ENCODE peak calls at places on chromosome X, in ten cellular contexts. J, O, V, S, E, W, A, P, Q and H are unnamed samples.

GRCh38 chrX:10177004-10177396 is 20.2 kb downstream of the CLCN4 start:
- DNase-seq in J (no peak), O (no peak), V (no peak), S (no peak), E (no peak), W (no peak), A (no peak), P (no peak), Q (no peak), H (no peak)

GRCh38 chrX:6244666-6245065 is 16.0 kb upstream of the NLGN4X start:
- DNase-seq in J (no peak), O (no peak), V (no peak), S (no peak), E (no peak), W (no peak), A (no peak), P (no peak), Q (no peak), H (no peak)

GRCh38 chrX:116204947-116205346 is 34.4 kb downstream of the AGTR2 start:
- DNase-seq in J (peak), O (peak), V (no peak), S (no peak), E (no peak), W (no peak), A (no peak), P (peak), Q (peak), H (no peak)

GRCh38 chrX:48558270-48558669 is 16.0 kb upstream of the RBM3 start:
- DNase-seq in J (peak), O (peak), V (no peak), S (no peak), E (no peak), W (no peak), A (no peak), P (no peak), Q (no peak), H (no peak)

GRCh38 chrX:13646154-13646549 is 6.8 kb upstream of the TCEANC start:
- DNase-seq in J (peak), O (peak), V (no peak), S (no peak), E (peak), W (peak), A (no peak), P (peak), Q (peak), H (no peak)

GRCh38 chrX:154459843-154460242 is 1.8 kb downstream of the PLXNA3 start:
- DNase-seq in J (no peak), O (no peak), V (no peak), S (no peak), E (no peak), W (peak), A (no peak), P (no peak), Q (no peak), H (no peak)

GRCh38 chrX:40279762-40280161 is 182.0 kb upstream of the BCOR start:
- DNase-seq in J (no peak), O (no peak), V (no peak), S (no peak), E (no peak), W (no peak), A (no peak), P (no peak), Q (no peak), H (no peak)

GRCh38 chrX:102610905-102611304 is 11.6 kb downstream of the ARMCX5 start:
- DNase-seq in J (no peak), O (no peak), V (no peak), S (no peak), E (no peak), W (no peak), A (no peak), P (no peak), Q (no peak), H (no peak)

GRCh38 chrX:131724292-131724691 is 180.4 kb downstream of the OR13H1 start:
- DNase-seq in J (no peak), O (no peak), V (no peak), S (no peak), E (no peak), W (no peak), A (no peak), P (no peak), Q (no peak), H (no peak)

GRCh38 chrX:130555341-130555740 is 153.6 kb downstream of the RBMX2 start:
- DNase-seq in J (no peak), O (no peak), V (no peak), S (no peak), E (peak), W (no peak), A (no peak), P (no peak), Q (no peak), H (no peak)

GRCh38 chrX:15497865-15498264 is 2.7 kb upstream of the BMX start:
- DNase-seq in J (peak), O (peak), V (no peak), S (no peak), E (no peak), W (peak), A (peak), P (peak), Q (peak), H (no peak)

GRCh38 chrX:134661295-134661694 is 3.0 kb upstream of the PLAC1 start:
- DNase-seq in J (no peak), O (no peak), V (no peak), S (no peak), E (no peak), W (no peak), A (no peak), P (no peak), Q (no peak), H (no peak)

GRCh38 chrX:11478036-11478435 is 184.8 kb downstream of the AMELX start:
- DNase-seq in J (no peak), O (peak), V (no peak), S (no peak), E (no peak), W (no peak), A (no peak), P (no peak), Q (no peak), H (no peak)

GRCh38 chrX:68695206-68695845 is 47.9 kb downstream of the STARD8 start:
- DNase-seq in J (no peak), O (no peak), V (no peak), S (no peak), E (no peak), W (no peak), A (no peak), P (no peak), Q (no peak), H (no peak)

GRCh38 chrX:34332336-34332735 is 200.2 kb upstream of the FAM47A start:
- DNase-seq in J (no peak), O (peak), V (no peak), S (no peak), E (no peak), W (no peak), A (no peak), P (no peak), Q (no peak), H (no peak)

GRCh38 chrX:24099394-24099793 is 44.6 kb downstream of the EIF2S3 start:
- DNase-seq in J (no peak), O (no peak), V (no peak), S (no peak), E (no peak), W (no peak), A (no peak), P (no peak), Q (no peak), H (no peak)

GRCh38 chrX:16727637-16728036 is 8.2 kb downstream of the SYAP1 start:
- DNase-seq in J (no peak), O (no peak), V (no peak), S (no peak), E (no peak), W (no peak), A (no peak), P (no peak), Q (no peak), H (no peak)

GRCh38 chrX:16999275-16999674 is 52.8 kb downstream of the REPS2 start:
- DNase-seq in J (no peak), O (no peak), V (no peak), S (peak), E (no peak), W (no peak), A (no peak), P (no peak), Q (no peak), H (no peak)

GRCh38 chrX:13761606-13762005 is 27.1 kb downstream of the OFD1 start:
- DNase-seq in J (no peak), O (peak), V (no peak), S (no peak), E (no peak), W (no peak), A (no peak), P (no peak), Q (peak), H (no peak)

GRCh38 chrX:111376897-111377601 is 34.9 kb downstream of the DCX start:
- DNase-seq in J (no peak), O (no peak), V (no peak), S (no peak), E (no peak), W (no peak), A (no peak), P (no peak), Q (no peak), H (no peak)

GRCh38 chrX:37818031-37818430 is 29.3 kb downstream of the DYNLT3 start:
- DNase-seq in J (no peak), O (no peak), V (no peak), S (no peak), E (no peak), W (no peak), A (no peak), P (no peak), Q (peak), H (no peak)

GRCh38 chrX:40092808-40093435 is 4.8 kb downstream of the BCOR start:
- DNase-seq in J (no peak), O (no peak), V (no peak), S (no peak), E (no peak), W (no peak), A (no peak), P (no peak), Q (no peak), H (no peak)

GRCh38 chrX:43644124-43644701 is 11.9 kb upstream of the MAOA start:
- DNase-seq in J (peak), O (peak), V (no peak), S (no peak), E (no peak), W (no peak), A (no peak), P (no peak), Q (no peak), H (peak)

GRCh38 chrX:11678174-11678573 is 12.5 kb upstream of the ARHGAP6 start:
- DNase-seq in J (no peak), O (no peak), V (no peak), S (no peak), E (no peak), W (no peak), A (no peak), P (no peak), Q (no peak), H (no peak)

GRCh38 chrX:48854898-48855297 is 19.5 kb upstream of the PCSK1N start:
- DNase-seq in J (peak), O (peak), V (no peak), S (no peak), E (no peak), W (no peak), A (no peak), P (peak), Q (peak), H (no peak)

GRCh38 chrX:126982158-126982557 is 162.6 kb downstream of the PRR32 start:
- DNase-seq in J (no peak), O (no peak), V (no peak), S (no peak), E (no peak), W (no peak), A (no peak), P (no peak), Q (no peak), H (no peak)

GRCh38 chrX:154539077-154539476 is 7.6 kb downstream of the G6PD start:
- DNase-seq in J (no peak), O (no peak), V (no peak), S (no peak), E (no peak), W (no peak), A (no peak), P (no peak), Q (no peak), H (no peak)

GRCh38 chrX:53939127-53939526 is 105.1 kb downstream of the PHF8 start:
- DNase-seq in J (no peak), O (no peak), V (no peak), S (no peak), E (no peak), W (no peak), A (no peak), P (no peak), Q (no peak), H (no peak)

GRCh38 chrX:49309401-49309981 is 6.0 kb downstream of the GAGE10 start:
- DNase-seq in J (peak), O (peak), V (no peak), S (no peak), E (no peak), W (no peak), A (no peak), P (no peak), Q (no peak), H (no peak)

GRCh38 chrX:47158131-47158530 is 13.1 kb downstream of the RBM10 start:
- DNase-seq in J (no peak), O (no peak), V (no peak), S (no peak), E (no peak), W (no peak), A (no peak), P (no peak), Q (no peak), H (no peak)

GRCh38 chrX:68183612-68184214 is 249.6 kb downstream of the OPHN1 start:
- DNase-seq in J (peak), O (peak), V (no peak), S (no peak), E (no peak), W (no peak), A (no peak), P (peak), Q (no peak), H (no peak)

GRCh38 chrX:53594354-53594753 is 92.2 kb downstream of the HUWE1 start:
- DNase-seq in J (peak), O (peak), V (no peak), S (no peak), E (no peak), W (no peak), A (no peak), P (peak), Q (no peak), H (no peak)

GRCh38 chrX:2559124-2559523 is 58.3 kb upstream of the DHRSX start:
- DNase-seq in J (no peak), O (no peak), V (no peak), S (no peak), E (no peak), W (no peak), A (no peak), P (no peak), Q (no peak), H (no peak)

DNA sequence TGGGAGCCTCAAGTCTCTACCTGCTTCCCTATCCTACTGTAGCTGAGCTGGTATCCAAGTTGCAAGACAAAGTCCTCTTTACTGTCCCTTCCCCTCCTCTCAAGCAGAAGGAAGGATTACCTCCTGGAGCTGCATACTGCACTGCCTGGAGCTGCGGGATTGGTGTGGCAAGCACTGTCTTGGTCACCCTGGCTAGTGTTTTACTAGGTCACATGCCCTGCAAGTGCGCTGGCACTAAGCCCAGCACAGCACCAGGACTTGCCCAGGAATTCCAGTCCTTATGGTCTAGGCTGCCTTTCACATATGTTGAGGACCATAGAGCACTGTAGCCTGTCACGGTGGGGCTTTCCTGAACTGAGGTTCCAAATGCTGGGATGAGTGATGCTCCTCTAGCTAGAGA is 227.3 kb upstream of the ZC4H2 start:
- DNase-seq in J (no peak), O (no peak), V (no peak), S (no peak), E (no peak), W (peak), A (no peak), P (no peak), Q (no peak), H (no peak)
- TF ChIP-seq CTCF in J (no peak), O (no peak), V (no peak), S (no peak), E (no peak), W (no peak), A (no peak), P (no peak), Q (no peak), H (no peak)

DNA sequence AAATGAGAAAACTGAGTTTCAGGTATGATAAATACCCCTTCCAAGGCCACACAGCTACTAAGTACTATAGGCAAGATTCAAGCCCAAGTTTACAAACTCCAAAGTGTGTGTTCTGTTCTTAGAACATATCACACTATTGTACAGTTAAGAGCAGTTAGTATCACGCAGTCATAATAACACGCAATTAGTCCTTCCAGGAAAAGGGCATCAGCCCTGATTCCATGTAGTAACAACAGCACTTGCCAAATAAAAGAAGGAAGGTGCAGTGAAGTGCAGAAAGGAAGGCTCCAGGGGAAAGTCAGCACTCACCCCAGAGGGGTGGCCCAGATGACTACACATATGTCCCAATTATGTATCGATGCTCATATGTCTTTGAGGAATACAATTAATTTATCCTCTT is 4.4 kb downstream of the TASL start:
- DNase-seq in J (no peak), O (no peak), V (no peak), S (no peak), E (no peak), W (no peak), A (no peak), P (no peak), Q (no peak), H (no peak)
- H3K4me3 ChIP-seq in J (no peak), O (no peak), V (no peak), S (no peak), E (no peak), W (no peak), A (no peak), P (no peak), Q (no peak), H (no peak)

DNA sequence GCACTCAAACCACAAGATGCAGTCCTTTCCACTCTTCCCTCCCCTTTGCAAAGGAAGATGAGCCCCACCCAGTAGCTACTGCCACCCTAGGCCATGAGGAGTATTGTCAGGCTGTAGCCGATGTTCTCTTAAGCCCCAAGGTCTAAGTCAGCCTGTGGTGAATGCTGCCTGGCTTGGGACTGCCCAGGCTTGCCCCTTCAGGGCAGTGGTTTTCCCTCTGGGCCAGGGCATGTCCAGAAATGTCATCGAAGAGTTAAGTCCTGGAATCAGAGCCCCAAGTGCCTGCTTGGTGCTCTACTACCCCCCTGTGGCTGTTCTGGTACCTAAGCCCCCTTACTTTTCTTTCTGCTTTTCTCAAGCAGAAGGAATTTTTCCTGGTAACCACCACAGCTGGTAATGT is 11.8 kb upstream of the PGK1 start:
- DNase-seq in J (peak), O (peak), V (no peak), S (no peak), E (peak), W (no peak), A (no peak), P (peak), Q (peak), H (no peak)
- TF ChIP-seq CTCF in J (peak), O (peak), V (no peak), S (no peak), E (peak), W (no peak), A (peak), P (peak), Q (peak), H (peak)

GRCh38 chrX:101383679-101384078 is 2.3 kb downstream of the BTK start:
- DNase-seq in J (no peak), O (no peak), V (no peak), S (no peak), E (no peak), W (no peak), A (no peak), P (no peak), Q (peak), H (no peak)

GRCh38 chrX:101385026-101385684 is 836 bp downstream of the BTK start:
- DNase-seq in J (no peak), O (no peak), V (no peak), S (no peak), E (no peak), W (no peak), A (no peak), P (no peak), Q (no peak), H (no peak)

GRCh38 chrX:101388604-101389003 is 2.2 kb upstream of the RPL36A start:
- DNase-seq in J (no peak), O (no peak), V (no peak), S (no peak), E (no peak), W (no peak), A (no peak), P (no peak), Q (no peak), H (no peak)

GRCh38 chrX:101385795-101386541 is at the start of gene BTK:
- DNase-seq in J (no peak), O (no peak), V (no peak), S (no peak), E (no peak), W (no peak), A (no peak), P (no peak), Q (peak), H (no peak)

DNA sequence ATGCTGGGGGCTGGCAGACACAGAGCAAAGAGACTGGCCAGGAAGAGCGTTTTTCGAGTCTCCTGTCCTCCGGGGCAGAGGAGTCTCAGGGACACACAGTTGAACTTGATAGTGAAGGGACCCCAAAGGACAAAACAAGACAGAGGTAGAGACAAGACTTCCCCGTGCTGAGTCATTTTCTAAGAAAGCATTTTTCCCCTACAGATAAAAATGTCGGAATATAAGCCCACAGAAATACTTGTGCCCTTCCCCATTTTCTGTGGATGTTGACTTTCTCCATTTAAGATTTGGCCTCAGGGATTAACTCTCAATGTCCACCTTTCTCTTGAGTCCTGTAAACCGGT is 523 bp upstream of the BTK start:
- DNase-seq in J (no peak), O (no peak), V (no peak), S (no peak), E (no peak), W (no peak), A (no peak), P (no peak), Q (no peak), H (no peak)
- H3K4me3 ChIP-seq in J (no peak), O (no peak), V (no peak), S (no peak), E (no peak), W (no peak), A (no peak), P (no peak), Q (peak), H (no peak)

GRCh38 chrX:18210470-18210869 is 10.2 kb downstream of the BEND2 start:
- DNase-seq in J (peak), O (peak), V (no peak), S (no peak), E (no peak), W (no peak), A (no peak), P (no peak), Q (no peak), H (peak)
- TF ChIP-seq CTCF in J (no peak), O (no peak), V (no peak), S (no peak), E (no peak), W (no peak), A (no peak), P (no peak), Q (peak), H (peak)